ENCODE peak calls at places on chromosomes 12 and 14, in five cellular contexts. E, H, S, B and O are unnamed samples.

GRCh38 chr12:88559772-88560171 is 20.5 kb downstream of the KITLG start:
- DNase-seq in E (no peak), H (no peak), S (no peak), B (no peak), O (no peak)

GRCh38 chr12:4037747-4038312 is 164.6 kb upstream of the PARP11 start:
- DNase-seq in E (peak; percentile 49), H (peak; percentile 48), S (no peak), B (no peak), O (peak; percentile 48)

GRCh38 chr12:49370539-49370938 is 3.3 kb downstream of the SPATS2 start:
- DNase-seq in E (no peak), H (no peak), S (no peak), B (no peak), O (no peak)

GRCh38 chr14:51185180-51185579 is 54.9 kb upstream of the TMX1 start:
- DNase-seq in E (no peak), H (no peak), S (no peak), B (no peak), O (no peak)

GRCh38 chr14:23469906-23470403 is 452 bp downstream of the NGDN start:
- DNase-seq in E (no peak), H (no peak), S (no peak), B (no peak), O (no peak)

GRCh38 chr12:28017126-28017872 is 44.8 kb upstream of the PTHLH start:
- DNase-seq in E (no peak), H (no peak), S (no peak), B (no peak), O (no peak)

GRCh38 chr12:113881588-113881987 is 84.5 kb downstream of the RBM19 start:
- DNase-seq in E (no peak), H (no peak), S (no peak), B (no peak), O (no peak)

GRCh38 chr12:63991036-63991547 is 146.6 kb downstream of the SRGAP1 start:
- DNase-seq in E (no peak), H (no peak), S (no peak), B (no peak), O (no peak)

GRCh38 chr14:69154779-69155178 is 1.9 kb upstream of the DCAF5 start:
- DNase-seq in E (peak; percentile 29), H (no peak), S (no peak), B (no peak), O (no peak)

GRCh38 chr14:20490563-20490962 is 14.8 kb upstream of the RNASE10 start:
- DNase-seq in E (no peak), H (no peak), S (no peak), B (no peak), O (no peak)

GRCh38 chr14:70884595-70885342 is 22.5 kb upstream of the PCNX1 start:
- DNase-seq in E (no peak), H (no peak), S (no peak), B (no peak), O (no peak)

GRCh38 chr14:61185534-61185933 is 95.6 kb downstream of the TMEM30B start:
- DNase-seq in E (no peak), H (no peak), S (no peak), B (no peak), O (no peak)

GRCh38 chr12:120489018-120489417 is 6.9 kb upstream of the DYNLL1 start:
- DNase-seq in E (no peak), H (no peak), S (no peak), B (no peak), O (no peak)

GRCh38 chr14:75511201-75511600 is 11.1 kb upstream of the BATF start:
- DNase-seq in E (no peak), H (no peak), S (no peak), B (no peak), O (no peak)

GRCh38 chr12:109872-110271 is 43.3 kb downstream of the IQSEC3 start:
- DNase-seq in E (no peak), H (no peak), S (no peak), B (no peak), O (no peak)

GRCh38 chr12:70467908-70468733 is 102.0 kb downstream of the KCNMB4 start:
- DNase-seq in E (no peak), H (no peak), S (no peak), B (no peak), O (no peak)

GRCh38 chr12:3913278-3913677 is 40.1 kb upstream of the PARP11 start:
- DNase-seq in E (no peak), H (no peak), S (no peak), B (no peak), O (no peak)

GRCh38 chr12:89162704-89163261 is 189.5 kb downstream of the DUSP6 start:
- DNase-seq in E (no peak), H (peak; percentile 78), S (peak; percentile 98), B (peak; percentile 75), O (no peak)

GRCh38 chr14:101972126-101972785 is 7.9 kb downstream of the DYNC1H1 start:
- DNase-seq in E (no peak), H (peak; percentile 93), S (peak; percentile 98), B (peak; percentile 87), O (peak; percentile 69)

GRCh38 chr12:112149596-112149995 is 24.2 kb downstream of the TRAFD1 start:
- DNase-seq in E (no peak), H (no peak), S (no peak), B (peak; percentile 61), O (no peak)

GRCh38 chr12:117098361-117099217 is 627 bp downstream of the TESC start:
- DNase-seq in E (no peak), H (no peak), S (no peak), B (peak; percentile 41), O (no peak)

GRCh38 chr12:84585996-84586395 is 326.6 kb downstream of the SLC6A15 start:
- DNase-seq in E (no peak), H (no peak), S (no peak), B (no peak), O (no peak)

GRCh38 chr14:52363969-52364368 is 49.9 kb downstream of the PTGER2 start:
- DNase-seq in E (no peak), H (no peak), S (no peak), B (no peak), O (no peak)

GRCh38 chr14:28709571-28710305 is 56.8 kb upstream of the FOXG1 start:
- DNase-seq in E (no peak), H (no peak), S (no peak), B (no peak), O (no peak)
- TF ChIP-seq CTCF in E (no peak), H (no peak), S (no peak), B (no peak), O (no peak)

GRCh38 chr12:41656454-41656853 is 468.3 kb downstream of the PDZRN4 start:
- DNase-seq in E (no peak), H (no peak), S (no peak), B (no peak), O (no peak)
- TF ChIP-seq CTCF in E (no peak), H (no peak), S (no peak), B (no peak), O (no peak)

DNA sequence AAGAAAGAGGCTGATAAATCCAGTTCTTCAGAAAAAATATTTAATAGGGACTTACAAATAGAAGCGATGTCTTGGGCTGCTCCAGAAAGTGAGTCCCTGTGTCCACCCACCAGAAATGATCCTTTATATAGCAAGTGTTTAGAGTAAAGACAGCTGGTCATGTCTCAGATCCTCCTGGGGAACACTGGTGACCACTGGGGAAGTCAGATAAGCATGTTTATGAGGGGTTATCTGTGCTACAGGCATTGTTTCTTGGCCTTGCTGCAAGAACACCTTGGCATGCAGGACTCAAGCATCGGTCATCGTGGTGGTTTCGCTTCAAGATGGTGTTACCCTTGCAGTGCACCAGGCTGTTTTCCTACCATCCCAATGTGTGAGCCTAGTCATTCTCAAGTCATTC is 27.2 kb downstream of the CPM start:
- DNase-seq in E (no peak), H (no peak), S (no peak), B (no peak), O (no peak)
- TF ChIP-seq CTCF in E (no peak), H (no peak), S (no peak), B (no peak), O (no peak)

GRCh38 chr14:104135121-104135903 is 3.1 kb upstream of the KIF26A start:
- DNase-seq in E (peak; percentile 92), H (no peak), S (no peak), B (peak; percentile 29), O (no peak)
- TF ChIP-seq CTCF in E (peak; percentile 81), H (no peak), S (peak; percentile 9), B (no peak), O (no peak)

DNA sequence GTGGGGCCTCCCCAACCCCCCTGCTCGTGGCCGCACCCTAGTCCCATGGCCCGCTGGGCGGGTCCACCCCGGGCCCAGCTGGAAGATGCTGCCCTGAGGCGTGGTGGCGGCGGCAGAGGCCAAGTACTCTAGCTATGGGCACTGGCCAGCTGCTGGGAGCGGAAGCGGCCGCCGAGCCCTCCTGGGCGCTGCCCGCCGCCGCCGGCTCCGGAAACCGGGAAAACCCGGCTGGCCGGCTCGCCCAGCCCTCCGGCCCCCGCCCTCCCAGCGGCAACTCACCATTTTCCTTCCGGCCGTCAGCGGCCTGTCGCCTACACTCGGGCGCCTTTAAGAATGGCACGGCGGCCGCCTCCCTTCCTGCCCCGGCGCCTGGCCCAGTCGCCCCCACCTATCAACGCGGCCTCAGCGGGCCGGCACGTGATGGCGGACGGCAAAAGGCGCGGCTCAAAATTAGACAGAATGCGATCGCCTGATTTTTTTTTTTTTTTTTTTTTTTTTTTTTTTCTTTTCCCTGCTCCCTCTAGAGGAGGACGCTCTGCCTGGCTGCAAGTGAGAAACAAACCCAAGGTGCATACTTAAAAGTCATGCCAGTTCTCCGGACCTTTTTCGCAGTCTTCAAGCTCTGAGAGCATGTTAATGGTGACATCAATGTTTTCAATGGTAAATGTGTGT is at the start of gene GMFB:
- DNase-seq in E (peak; percentile 91), H (peak; percentile 92), S (peak; percentile 55), B (peak; percentile 93), O (peak; percentile 74)
- TF ChIP-seq CTCF in E (peak; percentile 21), H (peak; percentile 31), S (peak; percentile 30), B (peak; percentile 34), O (peak; percentile 9)

GRCh38 chr12:39413836-39414771 is 28.8 kb downstream of the KIF21A start:
- DNase-seq in E (no peak), H (no peak), S (no peak), B (no peak), O (no peak)
- TF ChIP-seq CTCF in E (no peak), H (no peak), S (no peak), B (no peak), O (no peak)

DNA sequence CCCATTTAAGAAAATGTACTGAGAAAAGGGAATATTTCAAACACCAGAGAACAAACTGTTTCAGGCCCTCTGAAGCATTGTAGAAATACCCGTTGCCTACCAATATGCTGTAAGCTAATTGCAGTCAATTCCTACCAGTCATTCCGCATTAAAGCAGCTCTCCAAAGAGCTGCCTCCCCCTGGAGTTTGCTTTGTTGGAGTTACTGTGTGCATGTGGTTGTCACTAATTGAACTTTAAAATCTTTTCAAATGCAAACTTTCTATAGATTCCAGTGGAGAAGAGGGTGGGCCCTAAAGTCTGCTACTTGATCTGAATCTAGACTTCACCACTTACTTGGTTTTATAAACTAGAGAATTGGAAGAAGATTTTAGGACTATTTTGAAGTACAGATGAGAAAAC is 112.7 kb downstream of the PLXNC1 start:
- DNase-seq in E (no peak), H (no peak), S (no peak), B (no peak), O (no peak)
- TF ChIP-seq CTCF in E (no peak), H (no peak), S (no peak), B (no peak), O (no peak)

DNA sequence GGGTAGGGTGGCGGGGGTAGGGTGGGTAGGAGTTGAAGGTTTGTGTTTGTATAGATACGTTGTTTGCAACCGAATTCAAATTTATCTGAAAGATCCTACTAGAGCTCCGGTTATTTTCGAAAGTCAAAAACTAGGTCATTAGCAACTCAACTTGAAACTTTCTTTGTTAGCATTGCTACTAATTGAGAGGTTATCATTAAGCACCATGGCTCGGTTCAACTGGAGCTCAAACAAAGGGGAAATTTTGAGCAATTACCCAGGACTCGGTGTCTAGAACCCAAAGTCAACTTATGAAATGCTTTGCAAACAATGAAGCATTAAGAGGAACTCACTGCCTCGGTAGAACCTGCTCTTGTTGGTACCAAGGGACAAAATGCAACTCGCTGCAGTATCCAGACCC is 207.7 kb downstream of the BCAT1 start:
- DNase-seq in E (no peak), H (no peak), S (no peak), B (no peak), O (no peak)
- TF ChIP-seq CTCF in E (no peak), H (no peak), S (no peak), B (no peak), O (no peak)